ENCODE peak calls at places on chromosomes 16 and 17, in four cellular contexts. S is SK-N-SH, O is GM12891, N is H1. Y is an unnamed sample.

GRCh38 chr16:47392114-47392513 is 68.7 kb downstream of the ITFG1 start:
- DNase-seq in N (no peak), O (peak; percentile 6), S (no peak), Y (no peak)

GRCh38 chr16:19213885-19214284 is 45.8 kb downstream of the SYT17 start:
- DNase-seq in N (no peak), S (no peak), O (no peak), Y (no peak)

GRCh38 chr17:73397278-73397826 is 85.6 kb upstream of the CDC42EP4 start:
- DNase-seq in N (no peak), S (no peak), O (no peak), Y (no peak)

GRCh38 chr17:2487306-2487705 is 24.4 kb downstream of the METTL16 start:
- DNase-seq in N (no peak), S (no peak), O (no peak), Y (no peak)

GRCh38 chr16:73064227-73064995 is 16.5 kb upstream of the ZFHX3 start:
- DNase-seq in S (peak; percentile 32), N (peak; percentile 58), O (peak; percentile 36), Y (no peak)

GRCh38 chr17:67491009-67491677 is 114.1 kb downstream of the PITPNC1 start:
- DNase-seq in N (peak; percentile 62), S (peak; percentile 89), O (no peak), Y (no peak)

GRCh38 chr17:55307879-55308278 is 43.1 kb downstream of the HLF start:
- DNase-seq in O (no peak), S (no peak), N (no peak), Y (no peak)

GRCh38 chr17:76515291-76515949 is 14.2 kb upstream of the RHBDF2 start:
- DNase-seq in N (no peak), S (no peak), O (peak; percentile 56), Y (no peak)

GRCh38 chr17:75539969-75540729 is 14.7 kb downstream of the LLGL2 start:
- DNase-seq in N (no peak), O (no peak), S (peak; percentile 70), Y (no peak)

GRCh38 chr16:75580-76501 is 2.2 kb upstream of the MPG start:
- DNase-seq in S (peak; percentile 63), O (no peak), N (no peak), Y (no peak)

GRCh38 chr17:37607637-37608368 is 1.4 kb downstream of the SYNRG start:
- DNase-seq in S (no peak), O (no peak), N (no peak), Y (peak; percentile 11)

GRCh38 chr17:43873091-43873490 is 26.1 kb downstream of the CD300LG start:
- DNase-seq in O (no peak), N (no peak), S (no peak), Y (no peak)

GRCh38 chr17:65519471-65519870 is 42.0 kb downstream of the AXIN2 start:
- DNase-seq in N (no peak), O (no peak), S (no peak), Y (no peak)

GRCh38 chr17:36675786-36676185 is 74.4 kb downstream of the MRM1 start:
- DNase-seq in N (no peak), O (no peak), S (no peak), Y (no peak)

GRCh38 chr17:80111702-80112470 is 10.5 kb downstream of the GAA start:
- DNase-seq in S (peak; percentile 56), N (peak; percentile 63), O (no peak), Y (no peak)

GRCh38 chr17:82636626-82637598 is 11.3 kb downstream of the WDR45B start:
- DNase-seq in S (no peak), N (no peak), O (no peak), Y (no peak)

GRCh38 chr16:73193464-73193863 is 145.5 kb upstream of the ZFHX3 start:
- DNase-seq in O (no peak), S (no peak), N (no peak), Y (no peak)

GRCh38 chr17:13647551-13647950 is 45.8 kb upstream of the HS3ST3A1 start:
- DNase-seq in N (no peak), S (no peak), O (no peak), Y (no peak)

GRCh38 chr16:11327277-11328171 is 17.7 kb upstream of the RMI2 start:
- DNase-seq in S (no peak), O (no peak), N (no peak), Y (peak; percentile 68)

DNA sequence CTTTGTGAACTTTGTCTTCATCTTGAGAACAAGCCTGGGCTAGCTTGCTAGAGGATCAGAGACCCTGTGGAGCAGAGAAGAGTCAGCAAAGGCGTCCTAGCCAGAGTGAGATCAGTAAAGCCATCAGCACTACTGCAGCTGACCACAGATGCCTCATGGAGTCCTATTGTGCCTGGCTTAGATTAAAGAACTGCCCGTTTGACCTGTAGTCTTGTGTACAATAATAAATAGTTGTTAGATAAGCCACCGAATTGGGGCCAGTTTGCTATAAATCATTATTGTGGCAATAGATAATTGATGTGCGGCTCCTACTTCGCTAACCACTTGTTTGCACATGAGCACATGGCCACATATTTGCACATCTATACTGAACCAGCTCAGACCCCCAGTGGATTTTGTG is 103.0 kb downstream of the CYLD start:
- DNase-seq in N (no peak), S (no peak), O (no peak), Y (no peak)
- TF ChIP-seq TAF1 in N (no peak), S (no peak), O (no peak), Y (no peak)

DNA sequence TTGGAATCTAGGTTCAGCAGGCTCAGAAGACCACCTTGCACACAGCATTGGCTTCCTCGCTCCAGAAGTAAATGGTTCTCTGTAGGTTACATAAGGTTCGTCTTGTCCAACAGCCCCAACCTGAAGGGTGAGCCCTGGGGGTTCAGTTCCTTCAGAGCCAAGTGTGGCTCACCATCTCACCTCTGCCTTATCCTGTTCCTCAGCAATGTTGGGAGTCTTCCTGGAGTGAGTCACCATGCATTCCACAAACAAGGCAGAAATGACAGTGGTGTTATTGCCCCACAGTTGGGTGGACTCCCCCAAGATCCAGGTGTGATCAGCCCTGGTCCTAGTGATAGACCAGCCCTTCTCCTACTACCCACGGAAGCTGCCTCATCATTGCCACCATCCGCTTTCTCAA is 26.8 kb upstream of the SMPD3 start:
- DNase-seq in O (no peak), S (no peak), N (no peak), Y (no peak)
- TF ChIP-seq TAF1 in O (no peak), S (no peak), N (no peak), Y (no peak)

DNA sequence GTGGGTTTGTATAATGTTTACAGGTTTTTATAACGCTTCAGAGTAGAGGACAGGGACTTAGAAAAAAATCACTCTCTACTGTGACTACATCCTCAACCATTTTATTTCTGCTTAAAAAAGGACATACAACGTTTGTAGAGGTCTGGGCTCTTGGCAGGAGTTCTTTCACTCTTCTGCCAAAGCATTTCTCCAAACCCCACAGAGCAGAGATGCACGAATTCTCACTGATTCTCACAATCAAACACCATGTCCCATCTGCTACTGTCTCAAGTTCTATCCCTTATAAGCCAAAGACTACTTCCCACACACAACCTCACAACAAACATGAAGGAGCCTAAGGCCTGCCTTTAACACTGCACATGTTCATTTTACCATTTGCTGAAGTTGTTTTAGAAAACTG is 7.0 kb upstream of the ANKFY1 start:
- DNase-seq in O (no peak), S (no peak), N (no peak), Y (no peak)
- TF ChIP-seq TAF1 in O (no peak), S (no peak), N (no peak), Y (no peak)

GRCh38 chr16:52035406-52035805 is 511.5 kb downstream of the TOX3 start:
- DNase-seq in O (no peak), N (no peak), S (no peak), Y (no peak)
- TF ChIP-seq TAF1 in O (no peak), N (no peak), S (no peak), Y (no peak)

GRCh38 chr17:49369760-49370159 is 7.7 kb upstream of the ZNF652 start:
- DNase-seq in S (no peak), N (no peak), O (no peak), Y (no peak)

GRCh38 chr17:49369089-49369488 is 7.0 kb upstream of the ZNF652 start:
- DNase-seq in S (no peak), N (no peak), O (no peak), Y (no peak)

GRCh38 chr17:49372428-49372827 is 10.4 kb upstream of the ZNF652 start:
- DNase-seq in S (no peak), O (no peak), N (no peak), Y (no peak)

GRCh38 chr17:49373115-49373514 is 11.1 kb upstream of the ZNF652 start:
- DNase-seq in N (no peak), S (no peak), O (no peak), Y (no peak)

DNA sequence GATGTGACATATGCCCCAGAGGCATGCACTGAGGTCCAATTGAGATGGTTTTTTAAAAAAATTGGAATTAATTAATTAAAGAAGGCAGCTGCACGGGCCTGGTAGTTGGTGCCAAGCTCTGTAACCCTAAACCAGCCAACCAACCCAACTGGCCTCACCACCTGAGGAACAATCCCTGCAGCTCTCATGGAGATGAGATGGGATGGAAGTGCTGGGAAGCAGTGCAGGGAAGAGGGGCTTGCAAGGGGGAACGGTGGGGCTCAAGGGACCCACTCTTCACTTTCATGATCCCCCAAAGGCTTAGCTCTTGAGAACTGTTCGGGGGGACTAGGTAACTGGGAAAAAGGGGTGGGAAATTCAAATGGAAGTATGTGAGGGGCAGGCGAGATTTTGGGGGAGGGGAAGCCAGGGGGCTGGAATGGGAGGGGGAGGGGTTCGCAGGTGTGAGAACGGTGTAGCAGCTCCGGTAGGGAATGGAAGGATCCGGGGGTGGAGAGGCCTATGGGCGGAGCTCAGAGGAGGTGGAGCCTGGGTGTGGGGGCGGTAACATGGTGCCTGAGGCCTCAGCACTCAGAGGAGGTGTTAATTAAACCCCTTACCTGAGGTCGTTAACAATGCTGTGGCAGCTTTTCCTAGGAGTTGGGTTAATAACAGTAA is 9.3 kb upstream of the ZNF652 start:
- DNase-seq in S (no peak), N (peak; percentile 92), O (no peak), Y (no peak)
- TF ChIP-seq TAF1 in S (no peak), N (peak; percentile 23), O (no peak), Y (no peak)

GRCh38 chr16:71564377-71564967 is 12.4 kb downstream of the TAT start:
- DNase-seq in S (no peak), O (no peak), N (no peak), Y (no peak)
- TF ChIP-seq TAF1 in S (no peak), O (no peak), N (no peak), Y (no peak)

GRCh38 chr16:56792960-56793359 is 63.0 kb downstream of the NUP93 start:
- DNase-seq in S (no peak), O (no peak), N (no peak), Y (no peak)

GRCh38 chr16:56793504-56793903 is 63.6 kb downstream of the NUP93 start:
- DNase-seq in S (no peak), O (no peak), N (no peak), Y (no peak)

GRCh38 chr16:56787185-56787584 is 57.3 kb downstream of the NUP93 start:
- DNase-seq in O (no peak), N (no peak), S (no peak), Y (no peak)

GRCh38 chr16:56788435-56788834 is 58.5 kb downstream of the NUP93 start:
- DNase-seq in N (no peak), S (no peak), O (no peak), Y (no peak)

GRCh38 chr16:56789360-56789759 is 59.4 kb downstream of the NUP93 start:
- DNase-seq in S (peak; percentile 42), O (no peak), N (no peak), Y (no peak)
- TF ChIP-seq TAF1 in S (no peak), O (no peak), N (no peak), Y (no peak)

Y was measured in GM12892.